ENCODE peak calls at places on chromosomes 6 and 20, in eight cellular contexts. C, S, W, P, B, E, Q and Z are unnamed samples.
A peak's percentile ranks its signal among the peaks of the same experiment; 100 is the strongest.

GRCh38 chr6:113855500-113856010 is 1.6 kb upstream of the MARCKS start:
- DNase-seq in C (peak; percentile 55), S (no peak), W (peak; percentile 54), P (peak; percentile 54), B (no peak), E (no peak), Q (peak; percentile 42), Z (no peak)

GRCh38 chr6:35602133-35602946 is 86.4 kb downstream of the FKBP5 start:
- DNase-seq in C (peak; percentile 32), S (no peak), W (peak; percentile 73), P (peak; percentile 86), B (no peak), E (no peak), Q (peak; percentile 39), Z (no peak)

GRCh38 chr20:35329435-35330139 is 37.4 kb upstream of the FAM83C start:
- DNase-seq in C (peak; percentile 28), S (peak; percentile 61), W (peak; percentile 33), P (peak; percentile 50), B (no peak), E (peak; percentile 49), Q (peak; percentile 56), Z (peak; percentile 62)

GRCh38 chr6:12288211-12288618 is 1.9 kb upstream of the EDN1 start:
- DNase-seq in C (no peak), S (no peak), W (no peak), P (no peak), B (no peak), E (no peak), Q (no peak), Z (no peak)

GRCh38 chr20:19889011-19889953 is 127.9 kb upstream of the NAA20 start:
- DNase-seq in C (peak; percentile 76), S (no peak), W (peak; percentile 94), P (peak; percentile 89), B (no peak), E (no peak), Q (peak; percentile 57), Z (no peak)

GRCh38 chr20:44120676-44121425 is 66.1 kb downstream of the JPH2 start:
- DNase-seq in C (no peak), S (no peak), W (no peak), P (no peak), B (no peak), E (no peak), Q (no peak), Z (no peak)

GRCh38 chr6:42704251-42704936 is 18.0 kb downstream of the PRPH2 start:
- DNase-seq in C (no peak), S (no peak), W (no peak), P (peak; percentile 73), B (no peak), E (no peak), Q (no peak), Z (no peak)

GRCh38 chr20:3660262-3661059 is 2.7 kb downstream of the GFRA4 start:
- DNase-seq in C (no peak), S (no peak), W (no peak), P (no peak), B (no peak), E (no peak), Q (no peak), Z (no peak)

GRCh38 chr6:4253604-4254211 is 118.3 kb upstream of the ECI2 start:
- DNase-seq in C (peak; percentile 83), S (no peak), W (peak; percentile 80), P (peak; percentile 86), B (no peak), E (peak; percentile 16), Q (peak; percentile 80), Z (peak; percentile 40)

GRCh38 chr6:111721677-111722219 is 116.1 kb upstream of the TRAF3IP2 start:
- DNase-seq in C (peak; percentile 44), S (peak; percentile 55), W (peak; percentile 63), P (peak; percentile 72), B (peak; percentile 25), E (peak; percentile 56), Q (peak; percentile 25), Z (peak; percentile 46)

GRCh38 chr20:62143118-62143975 is at the start of the genes PSMA7 and SS18L1:
- DNase-seq in C (peak; percentile 80), S (peak; percentile 93), W (peak; percentile 89), P (peak; percentile 93), B (peak; percentile 77), E (peak; percentile 64), Q (peak; percentile 96), Z (peak; percentile 77)

GRCh38 chr20:49424536-49424935 is 57.9 kb downstream of the KCNB1 start:
- DNase-seq in C (no peak), S (no peak), W (no peak), P (no peak), B (no peak), E (no peak), Q (no peak), Z (no peak)

GRCh38 chr20:21522479-21523397 is 8.9 kb upstream of the NKX2-2 start:
- DNase-seq in C (no peak), S (no peak), W (no peak), P (no peak), B (no peak), E (no peak), Q (no peak), Z (no peak)

GRCh38 chr6:37653933-37654565 is 43.6 kb downstream of the MDGA1 start:
- DNase-seq in C (peak; percentile 34), S (peak; percentile 50), W (peak; percentile 43), P (no peak), B (no peak), E (peak; percentile 23), Q (peak; percentile 23), Z (peak; percentile 72)

GRCh38 chr6:89035252-89036106 is 45.1 kb upstream of the PNRC1 start:
- DNase-seq in C (peak; percentile 95), S (no peak), W (peak; percentile 97), P (peak; percentile 100), B (no peak), E (no peak), Q (peak; percentile 90), Z (no peak)

GRCh38 chr6:134949927-134950326 is at the start of gene ALDH8A1:
- DNase-seq in C (no peak), S (no peak), W (no peak), P (no peak), B (no peak), E (no peak), Q (no peak), Z (no peak)

GRCh38 chr6:24614048-24614420 is 32.0 kb downstream of the KIAA0319 start:
- DNase-seq in C (no peak), S (no peak), W (no peak), P (no peak), B (no peak), E (no peak), Q (no peak), Z (no peak)

GRCh38 chr20:10034717-10035571 is at the start of gene ANKEF1:
- DNase-seq in C (peak; percentile 2), S (peak; percentile 86), W (peak; percentile 47), P (peak; percentile 73), B (peak; percentile 75), E (peak; percentile 65), Q (peak; percentile 92), Z (no peak)

GRCh38 chr6:158149641-158150040 is 18.4 kb downstream of the SERAC1 start:
- DNase-seq in C (peak; percentile 91), S (no peak), W (peak; percentile 84), P (peak; percentile 28), B (no peak), E (no peak), Q (no peak), Z (no peak)

GRCh38 chr20:9032758-9033157 is 36.1 kb upstream of the PLCB4 start:
- DNase-seq in C (peak; percentile 62), S (no peak), W (peak; percentile 45), P (no peak), B (no peak), E (no peak), Q (no peak), Z (no peak)

GRCh38 chr6:52535711-52536423 is 41.0 kb downstream of the TRAM2 start:
- DNase-seq in C (no peak), S (peak; percentile 61), W (no peak), P (no peak), B (no peak), E (peak; percentile 88), Q (no peak), Z (no peak)

GRCh38 chr6:37429352-37429750 is 3.7 kb upstream of the CMTR1 start:
- DNase-seq in C (no peak), S (peak; percentile 31), W (no peak), P (no peak), B (no peak), E (no peak), Q (no peak), Z (no peak)

GRCh38 chr6:51025082-51025777 is 206.6 kb downstream of the TFAP2B start:
- DNase-seq in C (peak; percentile 7), S (no peak), W (peak; percentile 79), P (no peak), B (no peak), E (no peak), Q (no peak), Z (no peak)

GRCh38 chr6:155795173-155795796 is 339.6 kb upstream of the NOX3 start:
- DNase-seq in C (no peak), S (no peak), W (peak; percentile 25), P (peak; percentile 21), B (no peak), E (no peak), Q (no peak), Z (no peak)

GRCh38 chr6:29925341-29926080 is 16.8 kb upstream of the HLA-A start:
- DNase-seq in C (no peak), S (no peak), W (no peak), P (no peak), B (no peak), E (no peak), Q (no peak), Z (no peak)

GRCh38 chr6:144294016-144294415 is 8.9 kb downstream of the UTRN start:
- DNase-seq in C (peak; percentile 90), S (no peak), W (peak; percentile 88), P (peak; percentile 87), B (no peak), E (no peak), Q (no peak), Z (no peak)

GRCh38 chr6:130885392-130886192 is 58.4 kb downstream of the SMLR1 start:
- DNase-seq in C (peak; percentile 81), S (peak; percentile 81), W (peak; percentile 77), P (peak; percentile 89), B (peak; percentile 74), E (peak; percentile 80), Q (peak; percentile 87), Z (peak; percentile 84)

GRCh38 chr6:43386492-43386891 is 17.0 kb upstream of the ZNF318 start:
- DNase-seq in C (peak; percentile 25), S (no peak), W (no peak), P (no peak), B (no peak), E (peak; percentile 28), Q (peak; percentile 28), Z (peak; percentile 12)

GRCh38 chr6:167099707-167100106 is 23.2 kb upstream of the CCR6 start:
- DNase-seq in C (no peak), S (no peak), W (no peak), P (no peak), B (no peak), E (no peak), Q (no peak), Z (no peak)

GRCh38 chr6:33407132-33407718 is 3.6 kb upstream of the PHF1 start:
- DNase-seq in C (peak; percentile 69), S (no peak), W (peak; percentile 65), P (peak; percentile 72), B (no peak), E (no peak), Q (no peak), Z (peak; percentile 55)

GRCh38 chr6:106739387-106739786 is 110.0 kb downstream of the QRSL1 start:
- DNase-seq in C (no peak), S (peak; percentile 38), W (no peak), P (no peak), B (no peak), E (no peak), Q (no peak), Z (no peak)

GRCh38 chr20:24064915-24065314 is 76.3 kb upstream of the GGTLC1 start:
- DNase-seq in C (no peak), S (no peak), W (no peak), P (no peak), B (no peak), E (no peak), Q (no peak), Z (no peak)

GRCh38 chr6:4441981-4442434 is 306.6 kb upstream of the ECI2 start:
- DNase-seq in C (peak; percentile 73), S (no peak), W (peak; percentile 75), P (peak; percentile 41), B (no peak), E (no peak), Q (peak; percentile 18), Z (no peak)

GRCh38 chr6:65545920-65546319 is 161.1 kb downstream of the EYS start:
- DNase-seq in C (no peak), S (no peak), W (no peak), P (no peak), B (no peak), E (no peak), Q (no peak), Z (no peak)